ENCODE peak calls at places on chromosomes 3 and 15, in four cellular contexts. U, R, A and S are unnamed samples.

GRCh38 chr3:137765310-137766033 is 1.4 kb downstream of the SOX14 start:
- DNase-seq in U (no peak), R (no peak), A (no peak), S (no peak)

GRCh38 chr3:30458376-30458775 is 148.0 kb upstream of the TGFBR2 start:
- DNase-seq in U (no peak), R (peak), A (no peak), S (no peak)

GRCh38 chr3:72661115-72661457 is 187.2 kb downstream of the SHQ1 start:
- DNase-seq in U (peak), R (peak), A (peak), S (peak)

GRCh38 chr15:57890351-57890750 is 175.2 kb downstream of the ALDH1A2 start:
- DNase-seq in U (no peak), R (no peak), A (no peak), S (no peak)

GRCh38 chr3:70069557-70069956 is 70.0 kb downstream of the SAMMSON start:
- DNase-seq in U (no peak), R (no peak), A (no peak), S (no peak)

GRCh38 chr3:146966124-146966523 is 361.0 kb upstream of the PLSCR5 start:
- DNase-seq in U (no peak), R (no peak), A (no peak), S (no peak)

GRCh38 chr3:54243262-54243931 is 121.0 kb downstream of the CACNA2D3 start:
- DNase-seq in U (no peak), R (peak), A (no peak), S (no peak)

GRCh38 chr3:27224197-27224596 is 145.0 kb downstream of the NEK10 start:
- DNase-seq in U (peak), R (no peak), A (no peak), S (peak)

GRCh38 chr15:71934446-71934845 is 124.1 kb downstream of the NR2E3 start:
- DNase-seq in U (no peak), R (no peak), A (no peak), S (no peak)

GRCh38 chr3:140050977-140051957 is 116.3 kb downstream of the CLSTN2 start:
- DNase-seq in U (no peak), R (no peak), A (no peak), S (no peak)

GRCh38 chr3:121759541-121760202 is 10.1 kb upstream of the GOLGB1 start:
- DNase-seq in U (no peak), R (no peak), A (no peak), S (no peak)

GRCh38 chr3:147030274-147030673 is 376.1 kb downstream of the ZIC4 start:
- DNase-seq in U (no peak), R (no peak), A (peak), S (no peak)

GRCh38 chr3:58124387-58124786 is 86.4 kb downstream of the DNASE1L3 start:
- DNase-seq in U (no peak), R (no peak), A (no peak), S (no peak)

GRCh38 chr3:12638105-12638504 is 25.8 kb downstream of the RAF1 start:
- DNase-seq in U (no peak), R (peak), A (no peak), S (no peak)

GRCh38 chr3:116050311-116050710 is 395.0 kb downstream of the LSAMP start:
- DNase-seq in U (no peak), R (no peak), A (no peak), S (no peak)

GRCh38 chr15:55106155-55106554 is 90.6 kb downstream of the RSL24D1 start:
- DNase-seq in U (no peak), R (no peak), A (no peak), S (no peak)

GRCh38 chr15:63195257-63196023 is 6.0 kb downstream of the RAB8B start:
- DNase-seq in U (no peak), R (no peak), A (no peak), S (no peak)

GRCh38 chr15:31300208-31300661 is 26.4 kb upstream of the KLF13 start:
- DNase-seq in U (peak), R (no peak), A (no peak), S (no peak)

DNA sequence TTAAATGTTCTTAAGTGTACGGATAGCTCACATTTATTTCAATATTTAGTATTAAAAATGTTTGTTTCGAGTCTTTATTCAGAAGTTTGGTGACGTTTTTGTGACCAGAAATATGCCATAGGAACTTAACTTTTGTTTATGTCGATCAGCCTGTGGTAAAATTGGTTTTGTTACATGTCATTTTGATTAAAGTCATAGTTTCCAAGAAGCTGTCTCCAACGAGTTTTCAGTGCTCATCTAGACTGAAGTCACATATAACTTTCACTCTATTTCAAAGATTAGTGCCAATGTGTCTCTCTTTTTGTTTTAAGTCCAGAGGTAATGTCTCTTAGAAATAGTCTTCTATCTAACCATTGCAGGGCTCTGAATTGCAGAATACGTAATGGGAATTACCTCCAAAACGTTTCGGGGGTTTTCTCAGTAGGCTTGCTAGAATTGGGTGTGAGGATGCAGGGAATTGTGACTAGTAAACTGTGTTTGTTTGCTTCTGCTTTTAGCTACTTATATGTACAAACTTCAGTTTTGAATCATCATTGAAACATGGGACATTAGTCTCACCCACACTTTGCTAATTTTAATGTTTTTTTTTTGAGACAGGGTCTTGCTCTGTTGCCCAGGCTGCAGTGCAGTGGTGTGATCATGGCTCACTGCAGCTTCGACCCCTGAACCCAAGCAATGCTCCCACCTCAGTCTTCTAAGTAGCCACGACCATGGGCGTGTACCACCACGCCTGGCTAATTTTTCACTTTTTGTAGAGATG is 3.0 kb downstream of the BUB1B start:
- DNase-seq in U (no peak), R (no peak), A (no peak), S (no peak)
- H3K4me3 ChIP-seq in U (no peak), R (no peak), A (no peak), S (no peak)

DNA sequence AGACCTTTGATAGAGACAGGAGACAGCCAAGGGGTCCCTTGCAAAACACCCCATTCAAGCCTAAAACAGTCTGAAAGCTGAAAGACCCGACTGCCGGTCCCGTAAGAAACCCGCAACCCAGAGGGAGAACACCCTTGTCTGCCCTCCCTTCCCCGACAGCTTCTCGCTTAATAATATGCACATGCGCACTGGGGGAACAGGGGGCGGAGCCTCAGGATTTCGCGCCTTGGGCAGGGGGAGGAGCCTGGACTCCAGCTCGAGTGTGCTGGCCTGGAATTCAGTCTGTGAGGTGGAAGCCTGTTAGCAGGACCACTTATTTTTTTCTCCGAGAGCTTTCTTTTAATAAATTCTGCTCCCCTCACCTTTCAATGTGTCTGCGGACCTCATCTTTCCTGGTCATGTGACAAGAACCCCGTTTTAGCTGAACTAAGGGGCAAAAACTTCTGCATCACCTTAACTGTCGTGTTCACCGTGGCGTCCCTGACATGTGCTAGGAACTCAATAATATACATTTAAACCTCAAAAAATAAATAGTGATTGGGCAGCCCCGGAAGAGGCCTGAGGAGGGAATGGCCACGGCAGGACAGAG is 17.0 kb downstream of the TNFAIP8L3 start:
- DNase-seq in U (peak), R (peak), A (no peak), S (no peak)
- H3K4me3 ChIP-seq in U (peak), R (peak), A (peak), S (peak)

DNA sequence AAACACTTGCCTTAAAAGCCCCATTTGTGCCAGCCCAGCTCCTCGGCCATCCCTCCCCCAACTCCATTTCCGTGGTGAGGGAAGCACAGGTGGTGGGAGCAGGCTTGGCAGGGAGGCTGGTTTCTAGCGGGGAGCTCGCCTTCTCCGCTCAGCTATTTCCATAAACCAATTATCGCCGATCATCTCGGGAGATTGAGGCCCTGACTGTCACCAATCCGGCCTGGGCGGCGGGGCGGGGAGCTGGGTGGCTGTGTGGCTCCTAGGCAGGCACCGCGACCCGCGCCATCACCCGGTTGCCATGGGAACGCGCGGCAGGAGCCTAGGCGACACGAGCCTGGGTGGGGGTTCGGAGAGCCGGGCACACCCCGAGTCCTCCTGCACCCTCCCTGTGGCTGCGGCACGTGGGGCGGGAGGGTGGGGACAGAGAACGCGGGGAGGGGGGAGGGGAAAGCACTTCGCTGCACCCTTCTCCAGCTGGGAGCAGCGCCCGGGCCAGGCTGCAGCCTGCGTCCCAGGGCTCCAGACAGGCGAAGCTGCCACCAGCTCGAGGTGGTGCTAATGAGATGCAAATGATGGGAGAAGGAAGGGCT is 9.3 kb downstream of the CCDC33 start:
- DNase-seq in U (no peak), R (no peak), A (no peak), S (no peak)
- H3K4me3 ChIP-seq in U (no peak), R (no peak), A (no peak), S (no peak)

DNA sequence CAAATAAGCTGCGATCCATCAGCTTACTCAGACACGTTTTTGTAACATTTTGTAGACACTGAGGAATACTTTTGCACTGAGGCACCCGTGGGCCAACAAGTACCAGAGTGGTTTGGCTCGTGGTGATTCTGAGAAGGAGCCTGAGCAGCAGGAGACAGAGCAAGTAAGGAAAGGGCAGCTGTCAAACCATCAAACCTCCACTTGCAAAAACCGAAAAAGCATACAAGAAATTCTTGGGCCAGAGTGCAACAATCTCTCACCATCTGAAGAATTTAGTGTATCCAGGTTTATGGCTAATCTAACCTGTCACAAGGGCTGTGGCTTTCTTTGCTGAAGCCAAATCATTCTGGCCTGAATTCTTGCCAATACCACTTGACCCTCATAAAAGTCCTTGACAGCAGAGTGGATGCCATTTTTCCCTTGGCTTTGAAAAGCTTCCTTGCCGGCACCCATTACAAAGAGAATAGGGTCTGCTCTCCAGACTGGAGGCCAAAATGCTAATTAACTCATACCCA is 56.7 kb downstream of the MYO1E start:
- DNase-seq in U (no peak), R (no peak), A (peak), S (no peak)
- H3K4me3 ChIP-seq in U (peak), R (no peak), A (no peak), S (no peak)

GRCh38 chr15:43748376-43748775 is 2.1 kb downstream of the PDIA3 start:
- DNase-seq in U (no peak), R (peak), A (no peak), S (no peak)
- H3K4me3 ChIP-seq in U (peak), R (peak), A (no peak), S (peak)

GRCh38 chr15:90875549-90875981 is 7.2 kb downstream of the FURIN start:
- DNase-seq in U (no peak), R (no peak), A (no peak), S (no peak)
- H3K4me3 ChIP-seq in U (no peak), R (no peak), A (no peak), S (no peak)

GRCh38 chr15:47129033-47129432 is 588.3 kb upstream of the SEMA6D start:
- DNase-seq in U (no peak), R (no peak), A (no peak), S (no peak)
- H3K4me3 ChIP-seq in U (no peak), R (no peak), A (no peak), S (no peak)

GRCh38 chr15:82950295-82950694 is 2.2 kb downstream of the HOMER2 start:
- DNase-seq in U (no peak), R (no peak), A (no peak), S (no peak)
- H3K4me3 ChIP-seq in U (peak), R (no peak), A (no peak), S (no peak)

GRCh38 chr15:85414037-85414436 is 33.6 kb downstream of the AKAP13 start:
- DNase-seq in U (no peak), R (no peak), A (no peak), S (no peak)

GRCh38 chr15:85414495-85414894 is 34.1 kb downstream of the AKAP13 start:
- DNase-seq in U (no peak), R (peak), A (no peak), S (no peak)

GRCh38 chr15:85411992-85412538 is 31.7 kb downstream of the AKAP13 start:
- DNase-seq in U (no peak), R (peak), A (no peak), S (peak)

GRCh38 chr15:85414991-85415390 is 34.6 kb downstream of the AKAP13 start:
- DNase-seq in U (no peak), R (no peak), A (no peak), S (no peak)

GRCh38 chr15:85412956-85413854 is 32.8 kb downstream of the AKAP13 start:
- DNase-seq in U (peak), R (peak), A (no peak), S (peak)
- H3K4me3 ChIP-seq in U (no peak), R (no peak), A (no peak), S (no peak)

GRCh38 chr3:99845335-99845734 is 27.7 kb downstream of the CMSS1 start:
- DNase-seq in U (no peak), R (no peak), A (no peak), S (no peak)
- H3K4me3 ChIP-seq in U (no peak), R (no peak), A (no peak), S (no peak)